ENCODE peak calls at places on chromosomes 1 and 21, in seven cellular contexts. One of them, this sample, is unnamed.

GRCh38 chr1:10380594-10381275 is 18.1 kb upstream of the PGD start:
- DNase-seq in kidney epithelial cell: peak
- DNase-seq in AG04450: peak
- DNase-seq in heart right ventricle: no peak
- DNase-seq in colonic mucosa: no peak
- DNase-seq in K562: no peak
- DNase-seq in fibroblast of lung: peak
- DNase-seq in this sample: peak

GRCh38 chr1:11730429-11730861 is 5.5 kb upstream of the AGTRAP start:
- DNase-seq in heart right ventricle: no peak
- DNase-seq in AG04450: no peak
- DNase-seq in K562: no peak
- DNase-seq in kidney epithelial cell: no peak
- DNase-seq in colonic mucosa: peak
- DNase-seq in fibroblast of lung: peak
- DNase-seq in this sample: no peak

GRCh38 chr1:168512864-168513595 is 30.8 kb downstream of the XCL2 start:
- DNase-seq in fibroblast of lung: no peak
- DNase-seq in K562: no peak
- DNase-seq in colonic mucosa: no peak
- DNase-seq in kidney epithelial cell: no peak
- DNase-seq in AG04450: no peak
- DNase-seq in heart right ventricle: no peak
- DNase-seq in this sample: no peak

GRCh38 chr1:197521118-197521739 is 253.2 kb downstream of the CRB1 start:
- DNase-seq in heart right ventricle: no peak
- DNase-seq in K562: peak
- DNase-seq in colonic mucosa: peak
- DNase-seq in kidney epithelial cell: no peak
- DNase-seq in AG04450: peak
- DNase-seq in fibroblast of lung: peak
- DNase-seq in this sample: no peak

GRCh38 chr1:227234998-227235405 is 83.3 kb downstream of the CDC42BPA start:
- DNase-seq in heart right ventricle: no peak
- DNase-seq in K562: peak
- DNase-seq in AG04450: peak
- DNase-seq in colonic mucosa: no peak
- DNase-seq in fibroblast of lung: peak
- DNase-seq in kidney epithelial cell: peak
- DNase-seq in this sample: peak

GRCh38 chr1:211741116-211741515 is 65.7 kb upstream of the NEK2 start:
- DNase-seq in AG04450: no peak
- DNase-seq in kidney epithelial cell: no peak
- DNase-seq in colonic mucosa: no peak
- DNase-seq in fibroblast of lung: no peak
- DNase-seq in heart right ventricle: no peak
- DNase-seq in K562: no peak
- DNase-seq in this sample: no peak

GRCh38 chr1:179818743-179819173 is 58.8 kb downstream of the TOR1AIP2 start:
- DNase-seq in kidney epithelial cell: no peak
- DNase-seq in fibroblast of lung: no peak
- DNase-seq in AG04450: no peak
- DNase-seq in K562: peak
- DNase-seq in heart right ventricle: peak
- DNase-seq in colonic mucosa: no peak
- DNase-seq in this sample: no peak

GRCh38 chr21:42747267-42747701 is 93.9 kb downstream of the PDE9A start:
- DNase-seq in kidney epithelial cell: no peak
- DNase-seq in colonic mucosa: no peak
- DNase-seq in AG04450: no peak
- DNase-seq in heart right ventricle: no peak
- DNase-seq in fibroblast of lung: no peak
- DNase-seq in K562: no peak
- DNase-seq in this sample: no peak

GRCh38 chr1:28566931-28567330 is 14.0 kb downstream of the TRNAU1AP start:
- DNase-seq in colonic mucosa: no peak
- DNase-seq in heart right ventricle: no peak
- DNase-seq in AG04450: no peak
- DNase-seq in kidney epithelial cell: no peak
- DNase-seq in K562: no peak
- DNase-seq in fibroblast of lung: no peak
- DNase-seq in this sample: no peak

GRCh38 chr1:23544444-23545389 is 13.7 kb upstream of the E2F2 start:
- DNase-seq in colonic mucosa: peak
- DNase-seq in heart right ventricle: peak
- DNase-seq in kidney epithelial cell: no peak
- DNase-seq in fibroblast of lung: peak
- DNase-seq in K562: peak
- DNase-seq in AG04450: no peak
- DNase-seq in this sample: no peak

GRCh38 chr1:109890115-109890953 is 20.3 kb upstream of the CSF1 start:
- DNase-seq in kidney epithelial cell: no peak
- DNase-seq in K562: peak
- DNase-seq in heart right ventricle: no peak
- DNase-seq in AG04450: no peak
- DNase-seq in fibroblast of lung: no peak
- DNase-seq in colonic mucosa: no peak
- DNase-seq in this sample: no peak

GRCh38 chr1:76928511-76928910 is 61.2 kb downstream of the ST6GALNAC5 start:
- DNase-seq in heart right ventricle: no peak
- DNase-seq in colonic mucosa: no peak
- DNase-seq in K562: no peak
- DNase-seq in AG04450: no peak
- DNase-seq in kidney epithelial cell: no peak
- DNase-seq in fibroblast of lung: no peak
- DNase-seq in this sample: no peak

GRCh38 chr1:42105025-42105424 is 48.2 kb upstream of the GUCA2B start:
- DNase-seq in AG04450: no peak
- DNase-seq in colonic mucosa: no peak
- DNase-seq in heart right ventricle: no peak
- DNase-seq in kidney epithelial cell: no peak
- DNase-seq in fibroblast of lung: no peak
- DNase-seq in K562: no peak
- DNase-seq in this sample: no peak

GRCh38 chr1:26496881-26497280 is 24.6 kb downstream of the HMGN2 start:
- DNase-seq in fibroblast of lung: peak
- DNase-seq in heart right ventricle: no peak
- DNase-seq in colonic mucosa: no peak
- DNase-seq in K562: no peak
- DNase-seq in AG04450: peak
- DNase-seq in kidney epithelial cell: no peak
- DNase-seq in this sample: no peak

GRCh38 chr1:117794073-117794472 is 135.3 kb downstream of the GDAP2 start:
- DNase-seq in heart right ventricle: no peak
- DNase-seq in kidney epithelial cell: no peak
- DNase-seq in colonic mucosa: no peak
- DNase-seq in fibroblast of lung: peak
- DNase-seq in K562: no peak
- DNase-seq in AG04450: no peak
- DNase-seq in this sample: no peak

GRCh38 chr1:173861731-173862145 is 6.1 kb downstream of the GAS5 start:
- DNase-seq in kidney epithelial cell: no peak
- DNase-seq in colonic mucosa: no peak
- DNase-seq in fibroblast of lung: no peak
- DNase-seq in AG04450: no peak
- DNase-seq in K562: no peak
- DNase-seq in heart right ventricle: no peak
- DNase-seq in this sample: no peak

GRCh38 chr1:227190321-227190720 is 128.0 kb downstream of the CDC42BPA start:
- DNase-seq in AG04450: no peak
- DNase-seq in kidney epithelial cell: no peak
- DNase-seq in colonic mucosa: no peak
- DNase-seq in K562: no peak
- DNase-seq in fibroblast of lung: peak
- DNase-seq in heart right ventricle: no peak
- DNase-seq in this sample: no peak

GRCh38 chr1:231233735-231234417 is 7.1 kb upstream of the GNPAT start:
- DNase-seq in colonic mucosa: peak
- DNase-seq in AG04450: no peak
- DNase-seq in fibroblast of lung: no peak
- DNase-seq in heart right ventricle: no peak
- DNase-seq in kidney epithelial cell: peak
- DNase-seq in K562: no peak
- DNase-seq in this sample: no peak

GRCh38 chr1:150764617-150765090 is 924 bp downstream of the CTSS start:
- DNase-seq in colonic mucosa: no peak
- DNase-seq in K562: no peak
- DNase-seq in AG04450: peak
- DNase-seq in kidney epithelial cell: peak
- DNase-seq in fibroblast of lung: peak
- DNase-seq in heart right ventricle: no peak
- DNase-seq in this sample: peak

GRCh38 chr21:44955141-44955802 is 15.4 kb downstream of the SLX9 start:
- DNase-seq in heart right ventricle: no peak
- DNase-seq in AG04450: no peak
- DNase-seq in fibroblast of lung: peak
- DNase-seq in kidney epithelial cell: no peak
- DNase-seq in colonic mucosa: no peak
- DNase-seq in K562: no peak
- DNase-seq in this sample: no peak

GRCh38 chr1:53210954-53211353 is 9.5 kb downstream of the CZIB start:
- DNase-seq in K562: no peak
- DNase-seq in fibroblast of lung: no peak
- DNase-seq in colonic mucosa: no peak
- DNase-seq in AG04450: no peak
- DNase-seq in kidney epithelial cell: no peak
- DNase-seq in heart right ventricle: no peak
- DNase-seq in this sample: no peak

GRCh38 chr1:48017716-48018115 is 20.5 kb upstream of the TRABD2B start:
- DNase-seq in K562: no peak
- DNase-seq in colonic mucosa: peak
- DNase-seq in heart right ventricle: no peak
- DNase-seq in AG04450: no peak
- DNase-seq in fibroblast of lung: peak
- DNase-seq in kidney epithelial cell: no peak
- DNase-seq in this sample: no peak

GRCh38 chr21:14076143-14076806 is 134.5 kb downstream of the LIPI start:
- DNase-seq in kidney epithelial cell: no peak
- DNase-seq in heart right ventricle: no peak
- DNase-seq in K562: no peak
- DNase-seq in colonic mucosa: peak
- DNase-seq in fibroblast of lung: no peak
- DNase-seq in AG04450: no peak
- DNase-seq in this sample: no peak

GRCh38 chr21:38241029-38241740 is 15.6 kb upstream of the KCNJ15 start:
- DNase-seq in kidney epithelial cell: no peak
- DNase-seq in AG04450: no peak
- DNase-seq in heart right ventricle: peak
- DNase-seq in colonic mucosa: no peak
- DNase-seq in fibroblast of lung: no peak
- DNase-seq in K562: no peak
- DNase-seq in this sample: no peak

GRCh38 chr1:114959423-114959822 is 70.2 kb upstream of the TSHB start:
- DNase-seq in heart right ventricle: no peak
- DNase-seq in colonic mucosa: no peak
- DNase-seq in AG04450: no peak
- DNase-seq in kidney epithelial cell: no peak
- DNase-seq in K562: no peak
- DNase-seq in fibroblast of lung: no peak
- DNase-seq in this sample: no peak

DNA sequence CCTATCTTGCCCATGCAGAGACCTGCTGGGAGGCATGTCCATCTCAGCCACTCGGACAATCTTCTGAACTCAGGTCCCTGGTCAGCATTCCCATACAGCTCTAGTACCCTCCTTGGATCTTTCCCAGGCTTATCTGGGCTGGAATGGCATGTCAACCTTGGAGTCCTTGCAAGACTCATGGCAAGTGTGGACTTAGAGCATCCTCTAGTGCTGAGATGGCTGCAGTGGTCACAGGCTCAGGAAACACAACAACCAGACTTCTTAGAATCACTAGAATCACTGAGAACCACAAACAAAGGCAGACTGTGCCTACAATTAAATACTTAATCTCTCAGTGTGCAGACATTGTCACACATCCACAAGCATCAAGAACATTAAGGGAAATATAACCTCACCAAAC is 73.1 kb upstream of the TSHB start:
- DNase-seq in heart right ventricle: no peak
- DNase-seq in K562: no peak
- DNase-seq in AG04450: no peak
- DNase-seq in colonic mucosa: no peak
- DNase-seq in kidney epithelial cell: no peak
- DNase-seq in fibroblast of lung: peak
- DNase-seq in this sample: no peak
- TF ChIP-seq CTCF in heart right ventricle: no peak
- TF ChIP-seq CTCF in K562: peak
- TF ChIP-seq CTCF in AG04450: peak
- TF ChIP-seq CTCF in colonic mucosa: no peak
- TF ChIP-seq CTCF in kidney epithelial cell: peak
- TF ChIP-seq CTCF in fibroblast of lung: peak
- TF ChIP-seq CTCF in this sample: no peak

GRCh38 chr1:81157686-81158085 is 643.0 kb upstream of the ADGRL2 start:
- DNase-seq in kidney epithelial cell: no peak
- DNase-seq in colonic mucosa: no peak
- DNase-seq in heart right ventricle: no peak
- DNase-seq in AG04450: no peak
- DNase-seq in K562: no peak
- DNase-seq in fibroblast of lung: peak
- DNase-seq in this sample: no peak
- H3K4me3 ChIP-seq in kidney epithelial cell: no peak
- H3K4me3 ChIP-seq in colonic mucosa: no peak
- H3K4me3 ChIP-seq in heart right ventricle: no peak
- H3K4me3 ChIP-seq in AG04450: no peak
- H3K4me3 ChIP-seq in K562: no peak
- H3K4me3 ChIP-seq in fibroblast of lung: no peak
- H3K4me3 ChIP-seq in this sample: no peak

GRCh38 chr21:30129246-30129645 is 37.4 kb downstream of the CLDN17 start:
- DNase-seq in heart right ventricle: no peak
- DNase-seq in colonic mucosa: no peak
- DNase-seq in AG04450: no peak
- DNase-seq in K562: no peak
- DNase-seq in fibroblast of lung: no peak
- DNase-seq in kidney epithelial cell: no peak
- DNase-seq in this sample: no peak

GRCh38 chr21:30126575-30126974 is 40.0 kb downstream of the CLDN17 start:
- DNase-seq in kidney epithelial cell: no peak
- DNase-seq in K562: no peak
- DNase-seq in AG04450: no peak
- DNase-seq in heart right ventricle: no peak
- DNase-seq in colonic mucosa: no peak
- DNase-seq in fibroblast of lung: no peak
- DNase-seq in this sample: no peak
- TF ChIP-seq CTCF in kidney epithelial cell: no peak
- TF ChIP-seq CTCF in K562: no peak
- TF ChIP-seq CTCF in AG04450: no peak
- TF ChIP-seq CTCF in heart right ventricle: no peak
- TF ChIP-seq CTCF in colonic mucosa: no peak
- TF ChIP-seq CTCF in fibroblast of lung: no peak
- TF ChIP-seq CTCF in this sample: no peak

GRCh38 chr1:65995326-65995725 is 202.6 kb downstream of the PDE4B start:
- DNase-seq in K562: no peak
- DNase-seq in colonic mucosa: no peak
- DNase-seq in kidney epithelial cell: no peak
- DNase-seq in AG04450: no peak
- DNase-seq in fibroblast of lung: no peak
- DNase-seq in heart right ventricle: no peak
- DNase-seq in this sample: no peak
- H3K4me3 ChIP-seq in K562: no peak
- H3K4me3 ChIP-seq in colonic mucosa: no peak
- H3K4me3 ChIP-seq in kidney epithelial cell: no peak
- H3K4me3 ChIP-seq in AG04450: no peak
- H3K4me3 ChIP-seq in fibroblast of lung: no peak
- H3K4me3 ChIP-seq in heart right ventricle: no peak
- H3K4me3 ChIP-seq in this sample: no peak

GRCh38 chr21:34073032-34073748 is at the start of the genes MRPS6 and SLC5A3:
- DNase-seq in colonic mucosa: peak
- DNase-seq in kidney epithelial cell: peak
- DNase-seq in heart right ventricle: peak
- DNase-seq in fibroblast of lung: peak
- DNase-seq in AG04450: peak
- DNase-seq in K562: peak
- DNase-seq in this sample: no peak
- TF ChIP-seq CTCF in colonic mucosa: no peak
- TF ChIP-seq CTCF in kidney epithelial cell: no peak
- TF ChIP-seq CTCF in heart right ventricle: no peak
- TF ChIP-seq CTCF in fibroblast of lung: no peak
- TF ChIP-seq CTCF in AG04450: no peak
- TF ChIP-seq CTCF in K562: peak
- TF ChIP-seq CTCF in this sample: no peak

This sample was measured in AG04449.